ENCODE peak calls at places on chromosomes 11 and 22, in nine cellular contexts. X is heart right ventricle; J is naive thymus-derived CD4-positive, alpha-beta T cell; M is heart left ventricle; C is A673; W is psoas muscle; H is mammary epithelial cell; N is ovary; Z is PC-9. A is an unnamed sample.

GRCh38 chr22:23380911-23381310 is 199.2 kb downstream of the IGLL1 start:
- DNase-seq in X (no peak), J (no peak), M (no peak), C (no peak), W (no peak), H (no peak), N (no peak), Z (no peak), A (no peak)

GRCh38 chr11:114168086-114168448 is 108.6 kb downstream of the ZBTB16 start:
- DNase-seq in X (no peak), J (no peak), M (no peak), C (no peak), W (no peak), H (no peak), N (no peak), Z (no peak), A (no peak)

GRCh38 chr11:130671801-130672700 is 223.6 kb downstream of the ADAMTS15 start:
- DNase-seq in X (peak; percentile 59), J (no peak), M (peak; percentile 67), C (peak; percentile 16), W (peak; percentile 54), H (peak; percentile 61), N (no peak), Z (no peak), A (peak; percentile 22)

GRCh38 chr22:38335077-38335476 is 17.8 kb upstream of the CSNK1E start:
- DNase-seq in X (no peak), J (no peak), M (no peak), C (no peak), W (no peak), H (peak; percentile 43), N (no peak), Z (peak; percentile 61), A (no peak)

GRCh38 chr11:103633037-103633788 is 403.2 kb upstream of the DDI1 start:
- DNase-seq in X (no peak), J (no peak), M (no peak), C (peak; percentile 92), W (no peak), H (no peak), N (no peak), Z (peak; percentile 53), A (peak; percentile 14)

GRCh38 chr11:71484248-71485062 is 31.5 kb downstream of the NADSYN1 start:
- DNase-seq in X (no peak), J (no peak), M (no peak), C (no peak), W (no peak), H (no peak), N (no peak), Z (no peak), A (no peak)

GRCh38 chr11:45812581-45813548 is 7.9 kb downstream of the SLC35C1 start:
- DNase-seq in X (no peak), J (no peak), M (no peak), C (no peak), W (no peak), H (no peak), N (no peak), Z (no peak), A (peak; percentile 47)

GRCh38 chr11:83773950-83774880 is 488.0 kb upstream of the CCDC90B start:
- DNase-seq in X (no peak), J (no peak), M (no peak), C (peak; percentile 90), W (no peak), H (no peak), N (no peak), Z (no peak), A (no peak)

GRCh38 chr11:15918212-15918611 is 438.1 kb downstream of the SOX6 start:
- DNase-seq in X (no peak), J (no peak), M (no peak), C (no peak), W (no peak), H (no peak), N (no peak), Z (no peak), A (no peak)

GRCh38 chr22:47450876-47451475 is 688.5 kb downstream of the TBC1D22A start:
- DNase-seq in X (no peak), J (no peak), M (no peak), C (no peak), W (no peak), H (no peak), N (no peak), Z (no peak), A (no peak)

GRCh38 chr22:43200555-43200954 is 13.6 kb upstream of the TTLL12 start:
- DNase-seq in X (no peak), J (no peak), M (peak; percentile 24), C (no peak), W (no peak), H (no peak), N (no peak), Z (no peak), A (no peak)

GRCh38 chr11:68686486-68686885 is 2.1 kb downstream of the GAL start:
- DNase-seq in X (no peak), J (no peak), M (no peak), C (no peak), W (no peak), H (no peak), N (no peak), Z (no peak), A (peak; percentile 26)

GRCh38 chr11:68683086-68683951 is 1.0 kb upstream of the GAL start:
- DNase-seq in X (no peak), J (no peak), M (no peak), C (no peak), W (no peak), H (no peak), N (no peak), Z (no peak), A (peak; percentile 29)

GRCh38 chr11:68685656-68686380 is 1.5 kb downstream of the GAL start:
- DNase-seq in X (no peak), J (no peak), M (no peak), C (no peak), W (no peak), H (no peak), N (no peak), Z (no peak), A (peak; percentile 57)

GRCh38 chr11:68683952-68684384 is 376 bp upstream of the GAL start:
- DNase-seq in X (no peak), J (no peak), M (no peak), C (no peak), W (no peak), H (no peak), N (no peak), Z (no peak), A (peak; percentile 77)

DNA sequence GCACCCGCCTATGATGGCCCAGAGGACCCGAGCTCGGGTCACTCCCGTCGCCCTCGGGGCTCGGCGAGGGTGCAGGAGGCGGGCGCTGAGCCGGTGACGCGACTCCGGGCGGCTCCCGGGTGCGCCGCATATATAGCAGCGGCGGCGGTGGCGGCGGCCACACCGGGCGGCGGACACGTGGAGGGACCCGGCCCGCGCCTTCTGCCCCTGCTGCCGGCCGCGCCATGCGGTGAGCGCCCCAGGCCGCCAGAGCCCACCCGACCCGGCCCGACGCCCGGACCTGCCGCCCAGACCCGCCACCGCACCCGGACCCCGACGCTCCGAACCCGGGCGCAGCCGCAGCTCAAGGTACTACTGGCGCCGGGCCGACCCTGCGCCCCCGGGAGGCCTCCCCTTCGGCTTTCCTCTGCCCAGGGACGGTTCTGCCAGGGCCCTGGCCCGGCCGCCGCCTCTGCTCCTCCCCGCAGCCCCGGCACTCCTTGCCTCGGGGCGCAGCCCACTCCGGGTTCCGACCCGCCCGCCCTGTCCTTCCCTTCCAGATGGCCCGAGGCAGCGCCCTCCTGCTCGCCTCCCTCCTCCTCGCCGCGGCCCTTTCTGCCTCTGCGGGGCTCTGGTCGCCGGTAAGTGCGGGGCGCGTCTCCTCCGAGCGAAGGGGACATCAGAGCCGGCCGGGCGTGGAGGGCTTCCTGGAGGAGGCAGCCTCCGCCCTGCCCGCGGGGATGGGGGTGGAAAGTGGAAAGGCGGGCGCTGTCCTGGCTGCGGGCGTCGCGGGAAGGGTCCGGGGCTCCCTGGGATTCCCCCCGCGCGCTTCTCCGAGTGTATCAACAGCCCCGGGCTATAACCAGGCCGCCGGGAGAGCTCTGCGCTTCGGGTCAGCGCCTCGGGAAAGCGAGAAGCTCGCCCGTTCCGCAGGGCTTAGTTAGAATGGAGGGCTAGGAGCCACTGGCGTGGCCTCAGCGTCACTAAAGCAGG is at the start of gene GAL:
- DNase-seq in X (no peak), J (no peak), M (no peak), C (no peak), W (no peak), H (no peak), N (no peak), Z (no peak), A (peak; percentile 87)
- H3K4me3 ChIP-seq in X (peak within 1 kb of the TSS; percentile 18), J (no peak within 1 kb of the TSS), M (peak within 1 kb of the TSS; percentile 16), C (peak within 1 kb of the TSS; percentile 39), W (peak within 1 kb of the TSS; percentile 54), H (peak within 1 kb of the TSS; percentile 23), N (no peak within 1 kb of the TSS), Z (peak within 1 kb of the TSS; percentile 72), A (peak within 1 kb of the TSS; percentile 82)

DNA sequence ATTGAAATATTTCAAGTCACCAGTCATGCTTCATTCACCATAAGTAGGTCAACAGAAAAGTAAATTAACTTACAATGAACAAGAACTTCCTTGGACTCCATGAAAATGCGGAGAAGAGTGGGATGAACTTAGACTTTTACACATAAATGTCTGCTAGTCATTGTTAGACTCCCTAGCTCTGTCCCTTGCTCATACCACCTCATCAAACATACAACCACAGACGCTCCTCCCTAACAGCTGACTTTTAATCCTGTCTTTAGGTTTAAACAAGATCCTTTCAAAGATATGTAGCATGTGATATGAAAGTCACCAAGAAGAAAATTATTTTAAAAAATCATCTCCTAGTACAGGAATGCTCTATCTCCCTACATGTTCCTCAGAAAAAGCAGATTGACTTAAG is 248.1 kb downstream of the DLG2 start:
- DNase-seq in X (no peak), J (no peak), M (no peak), C (no peak), W (no peak), H (no peak), N (no peak), Z (no peak), A (no peak)
- H3K36me3 ChIP-seq in X (no peaks in the 10 kb centered on the region), J (no peaks in the 10 kb centered on the region), M (no peaks in the 10 kb centered on the region), C (no peaks in the 10 kb centered on the region), W (no peaks in the 10 kb centered on the region), H (no peaks in the 10 kb centered on the region), N (no peaks in the 10 kb centered on the region), Z (no peaks in the 10 kb centered on the region), A (no peaks in the 10 kb centered on the region)

DNA sequence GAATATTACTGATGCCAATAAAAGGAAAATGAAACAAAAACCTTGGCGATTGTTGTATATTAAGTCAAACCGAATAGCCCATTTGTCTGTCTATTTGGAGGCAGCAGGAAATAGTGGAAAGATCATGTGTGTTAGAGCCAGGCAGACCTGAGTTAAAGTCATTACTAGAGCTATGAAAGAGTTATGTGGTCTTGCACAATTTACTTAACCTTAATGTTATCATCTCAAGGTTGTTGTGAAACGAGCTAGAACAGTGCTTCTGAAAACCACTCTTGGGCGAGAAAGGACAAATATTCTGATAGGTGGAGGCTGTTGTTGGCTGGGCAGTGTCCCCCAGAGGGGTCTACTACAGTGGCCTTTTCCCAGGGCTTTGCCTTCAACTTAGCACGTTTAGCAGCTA is 60.0 kb upstream of the NUP160 start:
- DNase-seq in X (no peak), J (no peak), M (no peak), C (no peak), W (no peak), H (no peak), N (no peak), Z (no peak), A (no peak)
- H3K27me3 ChIP-seq in X (no peaks in the 10 kb centered on the region), J (no peaks in the 10 kb centered on the region), M (no peaks in the 10 kb centered on the region), C (no peaks in the 10 kb centered on the region), W (no peaks in the 10 kb centered on the region), H (no peaks in the 10 kb centered on the region), N (no peaks in the 10 kb centered on the region), Z (no peaks in the 10 kb centered on the region), A (no peaks in the 10 kb centered on the region)

DNA sequence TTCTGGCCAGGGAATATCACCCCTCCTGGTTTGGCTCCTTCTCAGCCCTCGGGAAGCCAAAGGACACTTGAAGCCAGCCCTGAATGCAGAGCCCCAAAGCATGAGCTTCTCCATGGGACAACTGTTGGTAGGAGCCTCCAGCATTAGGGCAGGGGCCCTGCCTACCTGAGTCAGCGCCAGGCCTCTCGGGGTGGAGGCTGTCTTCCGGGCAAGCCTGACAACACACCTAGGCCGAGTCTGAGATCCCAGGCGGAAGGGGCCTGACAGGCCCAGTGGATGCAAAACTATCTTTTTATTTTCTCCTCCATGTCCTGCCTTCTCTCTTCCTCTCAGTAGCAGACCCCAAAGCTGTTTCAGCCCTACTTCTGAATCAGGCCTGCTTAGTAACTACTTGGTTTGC is 27.6 kb downstream of the RCOR2 start:
- DNase-seq in X (no peak), J (no peak), M (no peak), C (no peak), W (no peak), H (peak; percentile 71), N (no peak), Z (peak; percentile 58), A (no peak)
- H3K4me3 ChIP-seq in X (no peak overlapping the region), J (peak overlapping the region; percentile 80), M (no peak overlapping the region), C (no peak overlapping the region), W (no peak overlapping the region), H (peak overlapping the region; percentile 53), N (no peak overlapping the region), Z (peak overlapping the region; percentile 58), A (no peak overlapping the region)